ENCODE peak calls at places on chromosomes 3 and 15, in five cellular contexts. T is left lung, H is A549, K is GM12865, I is progenitor cell of endocrine pancreas. V is an unnamed sample.

GRCh38 chr15:60605879-60606304 is 127.0 kb upstream of the ICE2 start:
- DNase-seq in T (no peak), H (no peak), K (no peak), I (no peak), V (no peak)

GRCh38 chr3:149551500-149551899 is 77.0 kb downstream of the TM4SF4 start:
- DNase-seq in T (no peak), H (no peak), K (no peak), I (no peak), V (no peak)

GRCh38 chr15:97944724-97945123 is 15.8 kb upstream of the ARRDC4 start:
- DNase-seq in T (no peak), H (no peak), K (no peak), I (no peak), V (no peak)

GRCh38 chr3:10340476-10340875 is 19.6 kb upstream of the SEC13 start:
- DNase-seq in T (no peak), H (no peak), K (no peak), I (no peak), V (no peak)

GRCh38 chr15:51755790-51756189 is 4.4 kb downstream of the TMOD2 start:
- DNase-seq in T (no peak), H (no peak), K (no peak), I (no peak), V (no peak)

GRCh38 chr3:172107403-172107802 is 68.0 kb downstream of the FNDC3B start:
- DNase-seq in T (no peak), H (no peak), K (peak; percentile 96), I (no peak), V (peak; percentile 56)

GRCh38 chr3:159263750-159264561 is 462.1 kb downstream of the MFSD1 start:
- DNase-seq in T (no peak), H (peak; percentile 47), K (peak; percentile 24), I (peak; percentile 13), V (no peak)

GRCh38 chr15:51499379-51499976 is 123.1 kb downstream of the DMXL2 start:
- DNase-seq in T (no peak), H (peak; percentile 73), K (peak; percentile 42), I (no peak), V (no peak)

GRCh38 chr3:159884661-159885402 is 103.8 kb upstream of the IL12A start:
- DNase-seq in T (no peak), H (peak; percentile 44), K (peak; percentile 70), I (no peak), V (no peak)

GRCh38 chr15:83304861-83305661 is 20.6 kb upstream of the BNC1 start:
- DNase-seq in T (no peak), H (no peak), K (peak; percentile 5), I (no peak), V (no peak)
- TF ChIP-seq CTCF in T (no peak), H (no peak), K (no peak), I (no peak), V (no peak)

GRCh38 chr3:122030381-122031122 is 8.5 kb upstream of the ILDR1 start:
- DNase-seq in T (no peak), H (no peak), K (peak; percentile 87), I (no peak), V (no peak)

GRCh38 chr3:122031123-122031468 is 9.0 kb upstream of the ILDR1 start:
- DNase-seq in T (no peak), H (no peak), K (peak; percentile 53), I (no peak), V (no peak)

GRCh38 chr3:122033018-122033417 is 11.0 kb upstream of the ILDR1 start:
- DNase-seq in T (no peak), H (no peak), K (no peak), I (no peak), V (no peak)
- TF ChIP-seq CTCF in T (no peak), H (no peak), K (no peak), I (no peak), V (no peak)

GRCh38 chr3:66039590-66039887 is 821 bp upstream of the MAGI1 start:
- DNase-seq in T (peak; percentile 36), H (peak; percentile 31), K (no peak), I (peak; percentile 17), V (no peak)
- TF ChIP-seq CTCF in T (no peak), H (no peak), K (no peak), I (peak; percentile 34), V (no peak)

GRCh38 chr3:146334151-146334550 is 83.2 kb upstream of the PLSCR4 start:
- DNase-seq in T (no peak), H (peak; percentile 32), K (no peak), I (no peak), V (no peak)
- TF ChIP-seq CTCF in T (no peak), H (peak; percentile 42), K (no peak), I (no peak), V (no peak)

GRCh38 chr15:74209560-74209958 is 7.0 kb upstream of the STRA6 start:
- DNase-seq in T (no peak), H (no peak), K (no peak), I (no peak), V (no peak)
- TF ChIP-seq CTCF in T (no peak), H (no peak), K (no peak), I (no peak), V (no peak)

DNA sequence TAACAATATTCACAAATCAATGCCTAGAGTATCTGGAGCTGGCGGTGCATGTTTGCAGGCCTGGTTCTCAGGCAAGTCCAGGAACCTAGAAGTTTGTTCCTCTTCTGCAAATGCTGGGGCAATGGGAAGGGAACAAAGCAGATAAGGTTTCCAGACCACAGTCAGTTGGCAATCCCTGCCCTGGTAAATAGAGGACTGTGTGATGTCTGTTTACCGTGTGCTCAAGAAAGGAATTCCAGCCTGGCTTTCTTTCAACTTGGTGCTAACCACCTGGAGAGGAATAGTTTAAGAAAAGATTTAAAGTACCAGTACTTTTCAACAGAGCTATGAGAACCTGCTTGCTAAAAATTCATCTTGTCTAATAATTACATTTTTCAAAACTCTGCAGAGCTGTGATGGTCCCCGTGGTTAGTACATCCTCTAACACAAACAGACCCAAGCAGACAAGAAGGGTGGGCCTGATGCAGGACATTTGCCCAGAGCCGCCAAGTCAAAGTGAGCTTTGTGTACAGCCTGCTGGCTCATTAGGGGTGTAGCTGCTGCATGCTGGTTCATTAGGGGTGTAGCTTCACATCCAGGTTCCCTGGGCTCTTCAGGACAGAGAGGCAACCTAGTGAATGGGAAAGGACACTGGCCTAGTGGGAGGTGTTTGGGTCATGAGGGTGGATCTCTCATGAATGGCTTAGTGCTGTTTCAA is 220.5 kb downstream of the SQOR start:
- DNase-seq in T (peak; percentile 37), H (no peak), K (no peak), I (no peak), V (no peak)
- TF ChIP-seq CTCF in T (no peak), H (no peak), K (no peak), I (no peak), V (no peak)

GRCh38 chr3:126659915-126660886 is 5.3 kb upstream of the TXNRD3 start:
- DNase-seq in T (no peak), H (peak; percentile 44), K (no peak), I (no peak), V (no peak)
- TF ChIP-seq CTCF in T (no peak), H (no peak), K (no peak), I (peak; percentile 35), V (no peak)

DNA sequence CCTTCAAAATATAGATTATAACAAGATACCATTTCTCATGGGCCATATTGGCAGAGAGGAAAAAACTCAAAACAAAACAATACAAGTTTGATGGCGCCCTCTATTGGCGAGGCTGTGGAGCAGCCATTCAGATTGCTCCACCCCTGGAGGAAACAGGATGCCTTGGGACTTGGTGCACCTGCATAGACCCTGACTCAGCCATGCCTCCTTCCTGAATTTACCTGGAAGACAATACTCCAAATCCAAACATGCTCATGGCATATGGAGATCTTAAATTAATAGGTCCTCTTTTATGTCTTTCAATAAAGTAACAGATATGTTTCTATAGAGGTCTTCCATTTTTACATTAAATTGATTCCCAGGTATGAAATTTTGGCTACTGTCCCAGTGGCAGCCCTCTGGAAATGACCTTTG is 90.0 kb downstream of the APBA2 start:
- DNase-seq in T (no peak), H (peak; percentile 69), K (peak; percentile 56), I (no peak), V (no peak)
- TF ChIP-seq CTCF in T (peak; percentile 64), H (peak; percentile 65), K (peak; percentile 73), I (peak; percentile 83), V (peak; percentile 94)